ENCODE peak calls at places on chromosomes 5 and 9, in seven cellular contexts. K is NCI-H460, M is H4, O is iPS-NIHi11, U is LoVo, I is retina, F is fibroblast of pulmonary artery. W is an unnamed sample.

GRCh38 chr5:67805666-67806348 is 409.7 kb upstream of the PIK3R1 start:
- DNase-seq in F (no peak), O (peak; percentile 50), K (no peak), I (peak; percentile 8), U (no peak), M (no peak), W (no peak)

GRCh38 chr9:93083592-93084470 is 12.2 kb upstream of the CARD19 start:
- DNase-seq in O (no peak), F (no peak), K (no peak), M (no peak), I (no peak), U (no peak), W (no peak)

GRCh38 chr9:30197954-30198353 is 2186.5 kb upstream of the ACO1 start:
- DNase-seq in O (no peak), K (no peak), U (no peak), I (no peak), F (peak; percentile 19), M (peak; percentile 72), W (peak; percentile 29)

GRCh38 chr9:88583901-88584596 is 49.1 kb downstream of the NXNL2 start:
- DNase-seq in U (no peak), K (no peak), O (no peak), M (no peak), I (no peak), F (peak; percentile 55), W (no peak)

GRCh38 chr5:135008981-135009735 is 24.9 kb downstream of the PITX1 start:
- DNase-seq in M (no peak), O (peak; percentile 14), U (no peak), I (no peak), F (no peak), K (no peak), W (peak; percentile 13)

GRCh38 chr5:178564386-178564785 is 25.8 kb downstream of the COL23A1 start:
- DNase-seq in F (no peak), U (no peak), I (no peak), M (no peak), K (no peak), O (no peak), W (no peak)

GRCh38 chr5:43078956-43079355 is 38.8 kb upstream of the ANXA2R start:
- DNase-seq in O (no peak), M (peak; percentile 39), U (no peak), K (no peak), F (peak; percentile 87), I (no peak), W (no peak)

GRCh38 chr5:14851999-14852526 is 19.5 kb downstream of the ANKH start:
- DNase-seq in F (no peak), U (no peak), I (no peak), K (no peak), M (no peak), O (no peak), W (no peak)

GRCh38 chr9:12759767-12760166 is 15.1 kb upstream of the LURAP1L start:
- DNase-seq in U (no peak), F (peak; percentile 68), O (no peak), K (no peak), I (no peak), M (peak; percentile 61), W (no peak)

GRCh38 chr9:136977223-136978072 is at the start of gene PTGDS:
- DNase-seq in M (no peak), O (no peak), U (no peak), I (no peak), K (no peak), F (peak; percentile 70), W (no peak)

GRCh38 chr5:14685757-14686156 is 21.2 kb downstream of the OTULIN start:
- DNase-seq in U (peak; percentile 52), F (peak; percentile 74), I (peak; percentile 59), M (peak; percentile 67), K (peak; percentile 45), O (peak; percentile 71), W (peak; percentile 63)

GRCh38 chr9:119974026-119974425 is 604.8 kb upstream of the BRINP1 start:
- DNase-seq in K (no peak), O (no peak), M (no peak), I (no peak), F (no peak), U (no peak), W (no peak)

GRCh38 chr9:134452728-134453127 is 126.5 kb downstream of the RXRA start:
- DNase-seq in U (no peak), F (no peak), I (no peak), M (no peak), O (no peak), K (no peak), W (no peak)

GRCh38 chr5:108339220-108339619 is 42.7 kb downstream of the FBXL17 start:
- DNase-seq in I (no peak), F (peak; percentile 2), M (no peak), K (no peak), U (peak; percentile 36), O (no peak), W (no peak)

W was measured in NCI-H1105 treated with DMSO at 0.1 percent for 48 hours.